ENCODE peak calls at places on chromosomes 2 and 18, in seven cellular contexts. L is keratinocyte, S is Peyer's patch, G is HCT116, Z is colonic mucosa, B is upper lobe of right lung, A is aorta. O is an unnamed sample.

GRCh38 chr18:8661754-8662573 is 43.4 kb upstream of the MTCL1 start:
- DNase-seq in L (no peak), G (no peak), Z (peak; percentile 40), B (peak; percentile 32), A (no peak), S (no peak), O (no peak)

GRCh38 chr2:68387408-68388350 is 22.6 kb downstream of the PLEK start:
- DNase-seq in G (no peak), Z (no peak), L (no peak), A (no peak), B (no peak), S (no peak), O (no peak)

GRCh38 chr2:101187131-101187530 is 35.9 kb upstream of the TBC1D8 start:
- DNase-seq in L (no peak), B (no peak), Z (no peak), G (no peak), A (no peak), S (no peak), O (no peak)

GRCh38 chr2:159557437-159558034 is 58.8 kb downstream of the BAZ2B start:
- DNase-seq in L (no peak), A (no peak), G (peak; percentile 16), Z (no peak), S (no peak), B (no peak), O (no peak)

GRCh38 chr2:5696351-5696740 is 4.2 kb downstream of the SOX11 start:
- DNase-seq in Z (no peak), G (no peak), S (no peak), L (no peak), B (no peak), A (no peak), O (no peak)

GRCh38 chr2:218618102-218618860 is 10.6 kb downstream of the PLCD4 start:
- DNase-seq in B (no peak), L (no peak), S (no peak), G (peak; percentile 7), A (no peak), Z (no peak), O (no peak)

GRCh38 chr2:216666461-216667233 is 28.7 kb downstream of the IGFBP5 start:
- DNase-seq in Z (peak; percentile 71), S (peak; percentile 83), B (peak; percentile 75), A (peak; percentile 87), G (peak; percentile 55), L (peak; percentile 57), O (peak; percentile 18)

GRCh38 chr2:37013315-37013641 is 46.9 kb upstream of the STRN start:
- DNase-seq in L (no peak), A (no peak), G (no peak), B (no peak), Z (no peak), S (no peak), O (no peak)

GRCh38 chr2:138948070-138948539 is 167.9 kb upstream of the NXPH2 start:
- DNase-seq in B (no peak), A (no peak), S (no peak), Z (no peak), L (peak; percentile 92), G (peak; percentile 97), O (no peak)

GRCh38 chr2:355773-356172 is 67.9 kb upstream of the ALKAL2 start:
- DNase-seq in S (no peak), A (no peak), Z (no peak), G (no peak), B (no peak), L (no peak), O (no peak)

GRCh38 chr2:357811-358210 is 69.9 kb upstream of the ALKAL2 start:
- DNase-seq in Z (no peak), G (no peak), A (no peak), B (no peak), L (no peak), S (no peak), O (no peak)

GRCh38 chr2:360124-360523 is 72.2 kb upstream of the ALKAL2 start:
- DNase-seq in B (no peak), Z (no peak), G (no peak), L (no peak), A (no peak), S (no peak), O (no peak)

GRCh38 chr2:362924-363323 is 75.0 kb upstream of the ALKAL2 start:
- DNase-seq in S (no peak), Z (no peak), A (no peak), G (no peak), B (no peak), L (no peak), O (no peak)

GRCh38 chr2:359047-359446 is 71.2 kb upstream of the ALKAL2 start:
- DNase-seq in Z (no peak), B (no peak), L (no peak), G (no peak), S (no peak), A (no peak), O (no peak)
- H3K9me3 ChIP-seq in Z (no peaks in the 10 kb centered on the region), B (no peaks in the 10 kb centered on the region), L (no peaks in the 10 kb centered on the region), G (peaks cover 6% of the 10 kb centered on the region), S (no peaks in the 10 kb centered on the region), A (no peaks in the 10 kb centered on the region), O (no peaks in the 10 kb centered on the region)

GRCh38 chr2:78535395-78535794 is 490.1 kb upstream of the REG3G start:
- DNase-seq in A (no peak), B (no peak), Z (no peak), S (no peak), G (no peak), L (no peak), O (no peak)

GRCh38 chr2:78540255-78540654 is 485.2 kb upstream of the REG3G start:
- DNase-seq in G (no peak), A (no peak), S (no peak), B (no peak), L (no peak), Z (no peak), O (no peak)

GRCh38 chr2:78546843-78547242 is 478.7 kb upstream of the REG3G start:
- DNase-seq in G (no peak), L (no peak), B (no peak), A (no peak), Z (no peak), S (no peak), O (no peak)

GRCh38 chr2:78541451-78542267 is 483.8 kb upstream of the REG3G start:
- DNase-seq in A (no peak), Z (no peak), B (no peak), L (no peak), G (no peak), S (no peak), O (no peak)

GRCh38 chr2:78541088-78541450 is 484.4 kb upstream of the REG3G start:
- DNase-seq in G (no peak), Z (no peak), A (no peak), B (no peak), S (no peak), L (no peak), O (no peak)
- H3K9me3 ChIP-seq in G (peaks cover 10% of the 10 kb centered on the region), Z (no peaks in the 10 kb centered on the region), A (peaks cover 3% of the 10 kb centered on the region), B (no peaks in the 10 kb centered on the region), S (no peaks in the 10 kb centered on the region), L (no peaks in the 10 kb centered on the region), O (peaks cover 3% of the 10 kb centered on the region)

GRCh38 chr18:63626431-63626830 is 17.6 kb downstream of the SERPINB4 start:
- DNase-seq in L (no peak), A (no peak), G (no peak), B (no peak), Z (no peak), S (no peak), O (no peak)
- H3K9me3 ChIP-seq in L (peaks cover 4% of the 10 kb centered on the region), A (peaks cover 14% of the 10 kb centered on the region), G (no peaks in the 10 kb centered on the region), B (peaks cover 12% of the 10 kb centered on the region), Z (no peaks in the 10 kb centered on the region), S (peaks cover 7% of the 10 kb centered on the region), O (peaks cover 3% of the 10 kb centered on the region)

DNA sequence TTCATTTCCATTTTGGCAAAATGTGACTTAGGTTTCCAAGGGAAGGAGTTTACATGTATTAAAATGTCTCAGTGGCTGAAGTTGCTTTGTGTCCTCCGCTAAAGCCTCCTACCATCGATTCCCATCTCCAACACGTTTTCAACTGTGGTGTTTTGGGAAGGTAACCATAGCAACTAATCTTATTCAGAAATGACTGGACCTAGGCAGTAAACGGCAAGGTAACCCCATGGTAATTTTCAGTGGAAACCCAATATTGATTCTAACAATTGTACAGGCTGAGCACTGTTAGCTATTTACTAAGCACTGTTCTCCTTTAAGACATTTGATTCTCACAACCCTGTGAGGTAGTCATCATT is 36.0 kb downstream of the FASTKD2 start:
- DNase-seq in A (no peak), G (no peak), L (no peak), Z (no peak), B (no peak), S (no peak), O (no peak)
- H3K9me3 ChIP-seq in A (no peaks in the 10 kb centered on the region), G (no peaks in the 10 kb centered on the region), L (no peaks in the 10 kb centered on the region), Z (no peaks in the 10 kb centered on the region), B (no peaks in the 10 kb centered on the region), S (no peaks in the 10 kb centered on the region), O (no peaks in the 10 kb centered on the region)

GRCh38 chr18:14935210-14935609 is 187.2 kb downstream of the ANKRD30B start:
- DNase-seq in G (no peak), S (no peak), B (no peak), Z (peak; percentile 18), A (no peak), L (no peak), O (no peak)

GRCh38 chr18:14933049-14933851 is 185.3 kb downstream of the ANKRD30B start:
- DNase-seq in Z (peak; percentile 34), B (no peak), S (peak; percentile 77), L (no peak), A (no peak), G (no peak), O (no peak)

GRCh38 chr18:14939141-14939540 is 191.2 kb downstream of the ANKRD30B start:
- DNase-seq in B (no peak), Z (no peak), L (no peak), G (no peak), A (no peak), S (no peak), O (no peak)

GRCh38 chr18:14937271-14937670 is 189.3 kb downstream of the ANKRD30B start:
- DNase-seq in S (no peak), B (no peak), A (no peak), L (no peak), Z (peak; percentile 13), G (no peak), O (no peak)

GRCh38 chr18:14936313-14936712 is 188.3 kb downstream of the ANKRD30B start:
- DNase-seq in G (no peak), L (no peak), S (peak; percentile 87), Z (peak; percentile 84), B (no peak), A (no peak), O (no peak)
- H3K9me3 ChIP-seq in G (no peaks in the 10 kb centered on the region), L (peaks cover 8% of the 10 kb centered on the region), S (no peaks in the 10 kb centered on the region), Z (no peaks in the 10 kb centered on the region), B (no peaks in the 10 kb centered on the region), A (no peaks in the 10 kb centered on the region), O (no peaks in the 10 kb centered on the region)

GRCh38 chr2:14422426-14422825 is 210.1 kb upstream of the LRATD1 start:
- DNase-seq in A (no peak), L (no peak), Z (no peak), G (no peak), B (no peak), S (no peak), O (no peak)

GRCh38 chr2:14418110-14418509 is 214.4 kb upstream of the LRATD1 start:
- DNase-seq in L (no peak), G (no peak), S (no peak), A (no peak), Z (no peak), B (no peak), O (no peak)

GRCh38 chr2:14423145-14423906 is 209.2 kb upstream of the LRATD1 start:
- DNase-seq in S (peak; percentile 50), Z (peak; percentile 74), A (no peak), B (no peak), L (no peak), G (no peak), O (no peak)

GRCh38 chr2:14420851-14421250 is 211.7 kb upstream of the LRATD1 start:
- DNase-seq in L (no peak), A (no peak), G (no peak), Z (no peak), S (no peak), B (no peak), O (no peak)

GRCh38 chr2:14417586-14417985 is 214.9 kb upstream of the LRATD1 start:
- DNase-seq in A (no peak), S (no peak), B (no peak), L (no peak), G (no peak), Z (no peak), O (no peak)
- H3K9me3 ChIP-seq in A (no peaks in the 10 kb centered on the region), S (no peaks in the 10 kb centered on the region), B (no peaks in the 10 kb centered on the region), L (no peaks in the 10 kb centered on the region), G (no peaks in the 10 kb centered on the region), Z (no peaks in the 10 kb centered on the region), O (no peaks in the 10 kb centered on the region)